ENCODE peak calls at places on chromosomes 1 and 21, in seven cellular contexts. W is cardiac fibroblast; Q is AG09309; G is neural crest cell; T is lower lobe of right lung; J is CD8-positive, alpha-beta T cell; I is gastrocnemius medialis. X is an unnamed sample.

GRCh38 chr1:224592636-224593579 is 23.2 kb upstream of the CNIH3 start:
- DNase-seq in W (peak), Q (peak), G (no peak), T (no peak), J (no peak), I (no peak), X (no peak)

GRCh38 chr1:1004780-1005697 is 5.1 kb upstream of the HES4 start:
- DNase-seq in W (peak), Q (no peak), G (no peak), T (peak), J (no peak), I (peak), X (peak)

GRCh38 chr1:79198841-79199240 is 192.3 kb upstream of the ADGRL4 start:
- DNase-seq in W (peak), Q (peak), G (no peak), T (no peak), J (no peak), I (no peak), X (no peak)

GRCh38 chr1:170578356-170578755 is 46.4 kb downstream of the GORAB start:
- DNase-seq in W (no peak), Q (no peak), G (no peak), T (no peak), J (no peak), I (no peak), X (no peak)

GRCh38 chr1:225449774-225450173 is 21.9 kb upstream of the LBR start:
- DNase-seq in W (no peak), Q (no peak), G (no peak), T (no peak), J (no peak), I (no peak), X (no peak)

GRCh38 chr21:40056031-40056430 is 188.8 kb downstream of the PCP4 start:
- DNase-seq in W (no peak), Q (no peak), G (no peak), T (no peak), J (no peak), I (no peak), X (no peak)

GRCh38 chr1:116908821-116909510 is 750 bp upstream of the PTGFRN start:
- DNase-seq in W (no peak), Q (no peak), G (no peak), T (no peak), J (no peak), I (no peak), X (no peak)

GRCh38 chr1:100714599-100714998 is 4.9 kb upstream of the VCAM1 start:
- DNase-seq in W (no peak), Q (no peak), G (no peak), T (no peak), J (no peak), I (no peak), X (no peak)

GRCh38 chr1:228151170-228151513 is 1.4 kb downstream of the GJC2 start:
- DNase-seq in W (no peak), Q (no peak), G (no peak), T (no peak), J (no peak), I (no peak), X (no peak)

GRCh38 chr1:246210751-246211150 is 296.3 kb downstream of the SMYD3 start:
- DNase-seq in W (no peak), Q (no peak), G (no peak), T (no peak), J (no peak), I (no peak), X (no peak)

GRCh38 chr1:69312055-69312732 is 255.5 kb upstream of the LRRC7 start:
- DNase-seq in W (no peak), Q (no peak), G (no peak), T (no peak), J (no peak), I (no peak), X (no peak)

GRCh38 chr1:20373764-20374163 is 83.1 kb downstream of the VWA5B1 start:
- DNase-seq in W (no peak), Q (no peak), G (no peak), T (no peak), J (no peak), I (no peak), X (no peak)

GRCh38 chr1:8184301-8184700 is 133.6 kb upstream of the SLC45A1 start:
- DNase-seq in W (no peak), Q (no peak), G (no peak), T (no peak), J (no peak), I (peak), X (no peak)

GRCh38 chr1:76219589-76219914 is 145.0 kb downstream of the ST6GALNAC3 start:
- DNase-seq in W (no peak), Q (no peak), G (no peak), T (no peak), J (no peak), I (no peak), X (no peak)

GRCh38 chr21:22355949-22356348 is 1357.7 kb downstream of the NCAM2 start:
- DNase-seq in W (no peak), Q (no peak), G (no peak), T (no peak), J (no peak), I (no peak), X (no peak)

GRCh38 chr1:26127235-26128163 is 15.9 kb downstream of the PDIK1L start:
- DNase-seq in W (peak), Q (no peak), G (no peak), T (no peak), J (no peak), I (peak), X (no peak)

GRCh38 chr1:180228648-180229482 is 1.2 kb upstream of the LHX4 start:
- DNase-seq in W (no peak), Q (no peak), G (no peak), T (no peak), J (no peak), I (no peak), X (no peak)

GRCh38 chr21:46550511-46550941 is 54.4 kb downstream of the S100B start:
- DNase-seq in W (no peak), Q (no peak), G (no peak), T (no peak), J (peak), I (no peak), X (no peak)

GRCh38 chr1:186213225-186213607 is 161.8 kb downstream of the TPR start:
- DNase-seq in W (no peak), Q (no peak), G (no peak), T (no peak), J (no peak), I (no peak), X (no peak)

GRCh38 chr1:225820522-225821120 is 10.7 kb downstream of the EPHX1 start:
- DNase-seq in W (no peak), Q (no peak), G (no peak), T (no peak), J (no peak), I (no peak), X (no peak)

DNA sequence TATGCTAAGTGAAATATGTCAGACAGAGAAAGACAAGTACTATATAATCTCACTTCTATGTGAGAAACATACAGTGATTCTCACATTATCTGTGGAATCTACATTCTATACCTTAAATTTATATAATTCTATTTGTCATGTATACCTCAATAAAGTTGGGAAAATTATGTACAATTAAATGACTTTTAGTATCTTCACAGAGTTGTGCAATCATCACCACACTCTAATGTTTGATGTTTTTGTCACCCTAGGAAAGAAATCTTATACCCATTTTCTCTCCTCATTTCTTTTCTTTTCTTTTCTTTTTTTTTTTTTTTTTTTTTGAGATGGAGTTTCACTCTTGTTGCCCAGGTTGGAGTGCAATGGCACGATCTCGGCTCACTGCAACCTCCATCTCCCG is 37.0 kb upstream of the TINAGL1 start:
- DNase-seq in W (no peak), Q (no peak), G (no peak), T (no peak), J (no peak), I (no peak), X (no peak)
- TF ChIP-seq CTCF in W (no peak), Q (no peak), G (no peak), T (no peak), J (no peak), I (no peak), X (no peak)

DNA sequence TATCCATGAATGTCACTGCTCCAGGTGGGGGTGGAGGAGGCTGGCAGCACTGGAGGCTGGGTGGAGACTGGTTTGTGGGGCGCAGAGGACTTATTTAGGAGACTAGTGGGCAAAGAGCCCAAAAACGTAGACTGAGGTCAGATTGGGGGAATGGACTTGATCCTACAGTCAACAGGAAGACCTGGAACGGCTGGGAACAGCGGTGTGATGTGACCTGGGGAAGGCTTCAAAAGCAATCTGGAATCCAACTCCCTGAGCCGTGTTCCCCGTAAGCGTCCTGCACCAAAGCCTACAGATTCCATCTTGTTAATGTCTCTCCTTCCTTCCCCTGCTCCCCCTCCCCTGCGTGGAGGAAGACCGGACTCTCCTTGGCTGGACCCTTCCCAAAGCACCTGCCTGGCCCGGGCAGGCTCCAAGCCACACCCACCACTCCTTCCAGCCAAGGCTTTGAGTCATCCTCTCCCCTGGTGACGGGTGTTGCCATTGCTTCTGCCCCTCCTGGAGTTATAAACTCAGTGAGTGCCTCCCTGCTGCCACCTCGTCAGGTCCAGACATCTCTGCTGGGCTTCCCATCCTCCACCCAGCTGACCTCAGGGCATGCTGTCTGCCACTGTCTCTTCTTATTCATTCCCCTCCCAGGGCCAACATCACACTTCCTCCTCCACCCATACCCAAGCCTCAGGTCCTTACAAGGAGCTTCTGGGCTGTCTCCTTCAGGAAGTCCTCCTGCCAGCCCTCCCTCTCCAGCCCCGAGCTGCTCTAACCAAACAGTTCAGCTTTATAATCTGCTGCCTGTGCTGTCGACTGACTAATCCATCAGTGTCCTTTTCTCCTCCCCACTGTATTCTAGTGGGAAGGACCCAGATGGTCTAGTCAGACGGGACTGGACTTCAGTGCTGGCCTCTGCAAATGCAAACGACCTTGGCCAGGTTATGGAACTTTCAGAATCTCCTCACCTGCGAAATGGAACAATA is 1.6 kb upstream of the CLSTN1 start:
- DNase-seq in W (peak), Q (no peak), G (no peak), T (peak), J (peak), I (peak), X (no peak)
- TF ChIP-seq CTCF in W (no peak), Q (no peak), G (no peak), T (no peak), J (no peak), I (no peak), X (no peak)

GRCh38 chr1:171655215-171656116 is 3.0 kb upstream of the MYOC start:
- DNase-seq in W (peak), Q (no peak), G (peak), T (peak), J (peak), I (peak), X (peak)
- TF ChIP-seq CTCF in W (peak), Q (peak), G (peak), T (peak), J (peak), I (peak), X (peak)

GRCh38 chr1:243409284-243409683 is 153.4 kb downstream of the SDCCAG8 start:
- DNase-seq in W (no peak), Q (no peak), G (no peak), T (no peak), J (no peak), I (no peak), X (no peak)
- TF ChIP-seq CTCF in W (peak), Q (peak), G (peak), T (no peak), J (no peak), I (peak), X (no peak)